ENCODE peak calls at places on chromosomes 12 and 14, in ten cellular contexts. One of them, this sample, is unnamed.

GRCh38 chr12:52063986-52064649 is 5.7 kb upstream of the ATG101 start:
- DNase-seq in tibial nerve: peak
- DNase-seq in stimulated activated CD4-positive, alpha-beta T cell treated with anti-CD3 and anti-CD28 coated beads, Interleukin-15, amount 100 ng/mL, for 1 hour: no peak
- DNase-seq in CD8-positive, alpha-beta T cell: no peak
- DNase-seq in mucosa of gallbladder: no peak
- DNase-seq in tibial artery: no peak
- DNase-seq in BE2C: no peak
- DNase-seq in iris pigment epithelial cell: peak
- DNase-seq in LHCN-M2: peak
- DNase-seq in fibroblast of the aortic adventitia: peak
- DNase-seq in this sample: peak

GRCh38 chr12:66196806-66197205 is 7.8 kb downstream of the IRAK3 start:
- DNase-seq in tibial nerve: no peak
- DNase-seq in mucosa of gallbladder: no peak
- DNase-seq in stimulated activated CD4-positive, alpha-beta T cell treated with anti-CD3 and anti-CD28 coated beads, Interleukin-15, amount 100 ng/mL, for 1 hour: no peak
- DNase-seq in BE2C: no peak
- DNase-seq in CD8-positive, alpha-beta T cell: no peak
- DNase-seq in fibroblast of the aortic adventitia: peak
- DNase-seq in LHCN-M2: no peak
- DNase-seq in iris pigment epithelial cell: peak
- DNase-seq in tibial artery: no peak
- DNase-seq in this sample: no peak

GRCh38 chr12:51388066-51388799 is 3.0 kb downstream of the GALNT6 start:
- DNase-seq in BE2C: peak
- DNase-seq in tibial nerve: no peak
- DNase-seq in LHCN-M2: no peak
- DNase-seq in stimulated activated CD4-positive, alpha-beta T cell treated with anti-CD3 and anti-CD28 coated beads, Interleukin-15, amount 100 ng/mL, for 1 hour: no peak
- DNase-seq in mucosa of gallbladder: no peak
- DNase-seq in tibial artery: peak
- DNase-seq in CD8-positive, alpha-beta T cell: no peak
- DNase-seq in iris pigment epithelial cell: peak
- DNase-seq in fibroblast of the aortic adventitia: peak
- DNase-seq in this sample: no peak

GRCh38 chr12:38527631-38528030 is 211.1 kb downstream of the ALG10B start:
- DNase-seq in fibroblast of the aortic adventitia: no peak
- DNase-seq in stimulated activated CD4-positive, alpha-beta T cell treated with anti-CD3 and anti-CD28 coated beads, Interleukin-15, amount 100 ng/mL, for 1 hour: no peak
- DNase-seq in tibial nerve: no peak
- DNase-seq in LHCN-M2: no peak
- DNase-seq in iris pigment epithelial cell: no peak
- DNase-seq in CD8-positive, alpha-beta T cell: no peak
- DNase-seq in BE2C: no peak
- DNase-seq in tibial artery: no peak
- DNase-seq in mucosa of gallbladder: no peak
- DNase-seq in this sample: no peak

GRCh38 chr12:66239295-66239694 is 50.3 kb downstream of the IRAK3 start:
- DNase-seq in tibial artery: no peak
- DNase-seq in CD8-positive, alpha-beta T cell: no peak
- DNase-seq in mucosa of gallbladder: no peak
- DNase-seq in iris pigment epithelial cell: no peak
- DNase-seq in BE2C: no peak
- DNase-seq in stimulated activated CD4-positive, alpha-beta T cell treated with anti-CD3 and anti-CD28 coated beads, Interleukin-15, amount 100 ng/mL, for 1 hour: no peak
- DNase-seq in LHCN-M2: no peak
- DNase-seq in fibroblast of the aortic adventitia: no peak
- DNase-seq in tibial nerve: no peak
- DNase-seq in this sample: no peak

GRCh38 chr12:113822986-113823385 is 143.1 kb downstream of the RBM19 start:
- DNase-seq in tibial nerve: no peak
- DNase-seq in CD8-positive, alpha-beta T cell: no peak
- DNase-seq in iris pigment epithelial cell: no peak
- DNase-seq in LHCN-M2: no peak
- DNase-seq in BE2C: peak
- DNase-seq in tibial artery: no peak
- DNase-seq in stimulated activated CD4-positive, alpha-beta T cell treated with anti-CD3 and anti-CD28 coated beads, Interleukin-15, amount 100 ng/mL, for 1 hour: no peak
- DNase-seq in mucosa of gallbladder: no peak
- DNase-seq in fibroblast of the aortic adventitia: no peak
- DNase-seq in this sample: peak

GRCh38 chr12:13980548-13981295 is 680 bp downstream of the GRIN2B start:
- DNase-seq in stimulated activated CD4-positive, alpha-beta T cell treated with anti-CD3 and anti-CD28 coated beads, Interleukin-15, amount 100 ng/mL, for 1 hour: no peak
- DNase-seq in LHCN-M2: no peak
- DNase-seq in CD8-positive, alpha-beta T cell: no peak
- DNase-seq in mucosa of gallbladder: no peak
- DNase-seq in iris pigment epithelial cell: no peak
- DNase-seq in fibroblast of the aortic adventitia: no peak
- DNase-seq in tibial artery: no peak
- DNase-seq in tibial nerve: no peak
- DNase-seq in BE2C: no peak
- DNase-seq in this sample: peak

GRCh38 chr14:104299993-104300761 is 161.8 kb downstream of the KIF26A start:
- DNase-seq in tibial nerve: no peak
- DNase-seq in LHCN-M2: no peak
- DNase-seq in fibroblast of the aortic adventitia: no peak
- DNase-seq in stimulated activated CD4-positive, alpha-beta T cell treated with anti-CD3 and anti-CD28 coated beads, Interleukin-15, amount 100 ng/mL, for 1 hour: no peak
- DNase-seq in tibial artery: no peak
- DNase-seq in iris pigment epithelial cell: no peak
- DNase-seq in BE2C: peak
- DNase-seq in mucosa of gallbladder: peak
- DNase-seq in CD8-positive, alpha-beta T cell: no peak
- DNase-seq in this sample: peak

GRCh38 chr12:53004582-53004981 is 1.7 kb upstream of the EIF4B start:
- DNase-seq in tibial artery: no peak
- DNase-seq in mucosa of gallbladder: no peak
- DNase-seq in BE2C: no peak
- DNase-seq in stimulated activated CD4-positive, alpha-beta T cell treated with anti-CD3 and anti-CD28 coated beads, Interleukin-15, amount 100 ng/mL, for 1 hour: no peak
- DNase-seq in tibial nerve: no peak
- DNase-seq in CD8-positive, alpha-beta T cell: no peak
- DNase-seq in iris pigment epithelial cell: peak
- DNase-seq in LHCN-M2: no peak
- DNase-seq in fibroblast of the aortic adventitia: peak
- DNase-seq in this sample: no peak